ENCODE peak calls at places on chromosome 13, in eight cellular contexts. Z is GM23248, M is neural progenitor cell, W is hepatocyte, Y is SK-N-SH, P is HCT116, B is PC-3, X is MM.1S. L is an unnamed sample.

GRCh38 chr13:23372264-23372905 is 61.1 kb downstream of the SACS start:
- DNase-seq in Y (no peak), M (no peak), X (no peak), B (peak; percentile 14), Z (peak; percentile 58), P (no peak), W (no peak), L (no peak)

GRCh38 chr13:48636550-48636949 is 17.2 kb upstream of the CYSLTR2 start:
- DNase-seq in X (peak; percentile 67), B (no peak), W (no peak), P (no peak), Z (peak; percentile 11), M (no peak), Y (no peak), L (no peak)

GRCh38 chr13:85266771-85267170 is 532.4 kb downstream of the SLITRK6 start:
- DNase-seq in X (no peak), P (no peak), M (peak; percentile 16), B (no peak), Y (no peak), Z (no peak), W (no peak), L (no peak)

GRCh38 chr13:49584771-49585182 is 581 bp downstream of the RCBTB1 start:
- DNase-seq in Z (peak; percentile 28), X (peak; percentile 14), B (peak; percentile 12), P (no peak), W (peak; percentile 12), Y (no peak), M (peak; percentile 26), L (peak; percentile 60)

GRCh38 chr13:29595380-29596063 is at the start of gene SLC7A1:
- DNase-seq in X (peak; percentile 83), B (peak; percentile 90), M (peak; percentile 96), Y (peak; percentile 97), W (peak; percentile 94), Z (peak; percentile 96), P (peak; percentile 59), L (peak; percentile 94)

GRCh38 chr13:39186205-39186880 is 148.1 kb downstream of the NHLRC3 start:
- DNase-seq in Y (no peak), P (no peak), B (no peak), Z (no peak), X (no peak), M (no peak), W (no peak), L (no peak)

GRCh38 chr13:78183737-78184136 is 265.1 kb upstream of the EDNRB start:
- DNase-seq in Y (no peak), M (no peak), Z (peak; percentile 45), B (no peak), X (no peak), P (no peak), W (no peak), L (no peak)

GRCh38 chr13:110182003-110182402 is 125.0 kb downstream of the COL4A1 start:
- DNase-seq in W (no peak), Z (no peak), B (no peak), X (no peak), M (no peak), Y (no peak), P (no peak), L (no peak)

GRCh38 chr13:45417790-45418534 is at the start of gene SLC25A30:
- DNase-seq in X (peak; percentile 70), Z (peak; percentile 95), Y (peak; percentile 94), M (peak; percentile 95), P (peak; percentile 91), B (peak; percentile 86), W (peak; percentile 93), L (peak; percentile 32)

GRCh38 chr13:25463496-25463895 is 91.7 kb downstream of the ATP8A2 start:
- DNase-seq in M (no peak), W (no peak), P (no peak), B (peak; percentile 41), Z (peak; percentile 33), Y (no peak), X (no peak), L (no peak)

GRCh38 chr13:24221007-24221406 is 60.5 kb downstream of the SPATA13 start:
- DNase-seq in B (peak; percentile 46), X (no peak), M (no peak), Z (no peak), Y (no peak), W (no peak), P (no peak), L (no peak)

GRCh38 chr13:45367995-45368394 is 27.0 kb upstream of the TPT1 start:
- DNase-seq in Y (no peak), B (no peak), Z (no peak), X (no peak), W (no peak), P (no peak), M (no peak), L (no peak)

GRCh38 chr13:76440568-76440967 is 445.6 kb downstream of the KCTD12 start:
- DNase-seq in W (no peak), Z (no peak), B (no peak), X (peak; percentile 34), P (no peak), M (no peak), Y (no peak), L (peak; percentile 17)

GRCh38 chr13:112718318-112718717 is 28.5 kb downstream of the ATP11A start:
- DNase-seq in B (no peak), Z (no peak), X (no peak), W (no peak), M (no peak), Y (no peak), P (no peak), L (no peak)

GRCh38 chr13:41148421-41149283 is 16.1 kb upstream of the KBTBD6 start:
- DNase-seq in P (no peak), B (no peak), X (no peak), Z (no peak), M (no peak), Y (no peak), W (no peak), L (peak; percentile 28)
- H3K9me3 ChIP-seq in P (peaks cover 41% of the 10 kb centered on the region), B (peaks cover 43% of the 10 kb centered on the region), X (no peaks in the 10 kb centered on the region), Z (no peaks in the 10 kb centered on the region), M (peaks cover 29% of the 10 kb centered on the region), Y (peaks cover 3% of the 10 kb centered on the region), W (peaks cover 12% of the 10 kb centered on the region), L (peaks cover 52% of the 10 kb centered on the region)

DNA sequence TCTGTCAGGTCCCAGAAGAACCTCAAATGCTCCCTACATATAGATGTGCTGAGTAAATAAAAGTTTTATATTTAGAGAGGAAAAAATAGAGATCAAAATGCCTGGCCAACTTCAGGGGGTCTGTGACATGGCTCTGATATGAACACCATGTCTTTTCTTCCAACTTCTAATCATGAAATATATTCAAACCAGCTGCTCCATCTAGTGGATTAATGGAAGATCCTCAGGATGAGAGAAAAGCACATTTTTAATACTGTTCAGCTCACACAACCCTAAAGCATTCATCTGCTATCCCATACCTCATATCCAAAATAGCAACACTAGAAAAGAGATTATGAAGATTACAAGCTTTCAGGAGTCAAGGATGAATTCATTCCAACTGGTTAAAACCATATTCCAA is 56.0 kb upstream of the DOCK9 start:
- DNase-seq in X (no peak), M (peak; percentile 33), Z (peak; percentile 62), P (no peak), W (peak; percentile 47), B (peak; percentile 48), Y (peak; percentile 34), L (peak; percentile 37)
- TF ChIP-seq EZH2phosphoT487 in X (no peak), M (no peak), Z (no peak), P (no peak), W (no peak), B (no peak), Y (no peak), L (no peak)

DNA sequence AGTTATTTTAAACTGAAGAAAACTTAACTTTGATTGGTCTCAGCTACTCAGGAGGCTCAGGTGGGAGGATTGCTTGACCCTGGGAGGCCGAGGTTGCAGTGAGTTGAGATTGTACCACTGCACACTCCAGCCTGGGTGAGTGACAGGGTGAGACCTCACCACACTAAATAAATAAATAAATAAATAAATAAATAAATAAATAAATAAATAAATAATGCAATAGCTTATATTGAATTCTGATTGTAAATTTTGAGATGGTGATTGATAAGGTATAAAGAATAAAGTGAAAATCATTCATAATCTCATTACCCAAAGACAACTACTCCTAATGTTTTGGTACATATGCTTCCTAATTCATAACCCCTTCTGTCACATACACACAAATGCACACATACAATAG is 58.1 kb downstream of the TUBA3C start:
- DNase-seq in W (no peak), M (no peak), X (no peak), B (no peak), P (no peak), Y (no peak), Z (no peak), L (no peak)
- H3K9me3 ChIP-seq in W (no peaks in the 10 kb centered on the region), M (peaks cover 6% of the 10 kb centered on the region), X (no peaks in the 10 kb centered on the region), B (no peaks in the 10 kb centered on the region), P (no peaks in the 10 kb centered on the region), Y (no peaks in the 10 kb centered on the region), Z (no peaks in the 10 kb centered on the region), L (no peaks in the 10 kb centered on the region)

GRCh38 chr13:26679945-26680516 is 80.6 kb downstream of the GPR12 start:
- DNase-seq in Z (no peak), B (no peak), X (no peak), M (peak; percentile 77), P (no peak), W (no peak), Y (no peak), L (no peak)

GRCh38 chr13:26679411-26679810 is 81.2 kb downstream of the GPR12 start:
- DNase-seq in X (no peak), Z (peak; percentile 72), M (no peak), B (peak; percentile 10), Y (no peak), W (no peak), P (no peak), L (no peak)

GRCh38 chr13:26685606-26686005 is 75.0 kb downstream of the GPR12 start:
- DNase-seq in X (no peak), Z (no peak), B (no peak), W (no peak), M (no peak), Y (no peak), P (no peak), L (no peak)

GRCh38 chr13:26681036-26681435 is 79.5 kb downstream of the GPR12 start:
- DNase-seq in B (no peak), W (no peak), M (no peak), Y (no peak), X (no peak), Z (no peak), P (no peak), L (no peak)

GRCh38 chr13:26682606-26683005 is 78.0 kb downstream of the GPR12 start:
- DNase-seq in X (no peak), M (no peak), P (no peak), Z (no peak), Y (no peak), W (no peak), B (no peak), L (no peak)
- TF ChIP-seq EZH2phosphoT487 in X (no peak), M (no peak), P (no peak), Z (no peak), Y (no peak), W (no peak), B (no peak), L (no peak)

GRCh38 chr13:73972503-73972902 is 161.7 kb downstream of the KLF12 start:
- DNase-seq in M (no peak), Y (no peak), Z (no peak), B (no peak), X (no peak), W (no peak), P (no peak), L (no peak)
- H3K9me3 ChIP-seq in M (no peaks in the 10 kb centered on the region), Y (no peaks in the 10 kb centered on the region), Z (no peaks in the 10 kb centered on the region), B (no peaks in the 10 kb centered on the region), X (no peaks in the 10 kb centered on the region), W (no peaks in the 10 kb centered on the region), P (no peaks in the 10 kb centered on the region), L (no peaks in the 10 kb centered on the region)

GRCh38 chr13:37058801-37059135 is 720 bp downstream of the SUPT20H start:
- DNase-seq in M (peak; percentile 35), Z (peak; percentile 64), P (no peak), Y (peak; percentile 46), W (peak; percentile 49), X (no peak), B (no peak), L (peak; percentile 60)
- TF ChIP-seq EZH2phosphoT487 in M (no peak), Z (no peak), P (no peak), Y (no peak), W (no peak), X (no peak), B (no peak), L (no peak)

GRCh38 chr13:18948664-18949488 is 232.7 kb downstream of the TUBA3C start:
- DNase-seq in M (no peak), P (no peak), W (no peak), Z (no peak), B (no peak), X (no peak), Y (no peak), L (no peak)
- H3K9me3 ChIP-seq in M (peaks cover 6% of the 10 kb centered on the region), P (no peaks in the 10 kb centered on the region), W (no peaks in the 10 kb centered on the region), Z (no peaks in the 10 kb centered on the region), B (no peaks in the 10 kb centered on the region), X (no peaks in the 10 kb centered on the region), Y (no peaks in the 10 kb centered on the region), L (no peaks in the 10 kb centered on the region)

L was measured in OCI-LY7.